ENCODE peak calls at places on chromosome 19, in five cellular contexts. R, E, H, B and C are unnamed samples. For H3K36me3 and H3K4me1, the result is how much of the 10 kb centered on the place peaks cover.

GRCh38 chr19:21751379-21751778 is 16.0 kb downstream of the ZNF100 start:
- DNase-seq in E (no peak), R (no peak), B (no peak), H (peak), C (no peak)

GRCh38 chr19:55456347-55456746 is 5.1 kb downstream of the ISOC2 start:
- DNase-seq in R (no peak), B (no peak), H (no peak), E (no peak), C (no peak)

GRCh38 chr19:4376991-4377781 is 23.2 kb downstream of the SH3GL1 start:
- DNase-seq in E (no peak), R (no peak), H (no peak), B (no peak), C (no peak)

GRCh38 chr19:55690109-55690768 is 15.2 kb downstream of the EPN1 start:
- DNase-seq in B (peak), H (no peak), R (no peak), E (no peak), C (no peak)

GRCh38 chr19:51119089-51119488 is 5.6 kb upstream of the SIGLEC9 start:
- DNase-seq in R (no peak), E (no peak), H (no peak), B (no peak), C (no peak)

GRCh38 chr19:29717051-29717450 is 2.0 kb upstream of the C19orf12 start:
- DNase-seq in H (no peak), E (no peak), B (no peak), R (no peak), C (no peak)

GRCh38 chr19:45677351-45678230 is 9.6 kb downstream of the GIPR start:
- DNase-seq in B (peak), H (peak), R (peak), E (no peak), C (peak)

GRCh38 chr19:49272204-49272603 is 52.8 kb downstream of the SLC6A16 start:
- DNase-seq in H (peak), E (no peak), R (no peak), B (no peak), C (no peak)

GRCh38 chr19:58562126-58563033 is 4.0 kb upstream of the UBE2M start:
- DNase-seq in H (peak), E (no peak), R (no peak), B (peak), C (peak)

GRCh38 chr19:34313188-34313587 is 51.8 kb upstream of the GPI start:
- DNase-seq in H (peak), B (no peak), R (peak), E (no peak), C (no peak)

GRCh38 chr19:8557637-8558238 is 19.5 kb downstream of the MYO1F start:
- DNase-seq in H (no peak), E (no peak), B (peak), R (no peak), C (no peak)

GRCh38 chr19:1417681-1418493 is 10.5 kb downstream of the DAZAP1 start:
- DNase-seq in H (no peak), R (no peak), B (no peak), E (no peak), C (no peak)
- H3K36me3 ChIP-seq in H (under half), R (under half), B (half or more), E (half or more), C (half or more)

DNA sequence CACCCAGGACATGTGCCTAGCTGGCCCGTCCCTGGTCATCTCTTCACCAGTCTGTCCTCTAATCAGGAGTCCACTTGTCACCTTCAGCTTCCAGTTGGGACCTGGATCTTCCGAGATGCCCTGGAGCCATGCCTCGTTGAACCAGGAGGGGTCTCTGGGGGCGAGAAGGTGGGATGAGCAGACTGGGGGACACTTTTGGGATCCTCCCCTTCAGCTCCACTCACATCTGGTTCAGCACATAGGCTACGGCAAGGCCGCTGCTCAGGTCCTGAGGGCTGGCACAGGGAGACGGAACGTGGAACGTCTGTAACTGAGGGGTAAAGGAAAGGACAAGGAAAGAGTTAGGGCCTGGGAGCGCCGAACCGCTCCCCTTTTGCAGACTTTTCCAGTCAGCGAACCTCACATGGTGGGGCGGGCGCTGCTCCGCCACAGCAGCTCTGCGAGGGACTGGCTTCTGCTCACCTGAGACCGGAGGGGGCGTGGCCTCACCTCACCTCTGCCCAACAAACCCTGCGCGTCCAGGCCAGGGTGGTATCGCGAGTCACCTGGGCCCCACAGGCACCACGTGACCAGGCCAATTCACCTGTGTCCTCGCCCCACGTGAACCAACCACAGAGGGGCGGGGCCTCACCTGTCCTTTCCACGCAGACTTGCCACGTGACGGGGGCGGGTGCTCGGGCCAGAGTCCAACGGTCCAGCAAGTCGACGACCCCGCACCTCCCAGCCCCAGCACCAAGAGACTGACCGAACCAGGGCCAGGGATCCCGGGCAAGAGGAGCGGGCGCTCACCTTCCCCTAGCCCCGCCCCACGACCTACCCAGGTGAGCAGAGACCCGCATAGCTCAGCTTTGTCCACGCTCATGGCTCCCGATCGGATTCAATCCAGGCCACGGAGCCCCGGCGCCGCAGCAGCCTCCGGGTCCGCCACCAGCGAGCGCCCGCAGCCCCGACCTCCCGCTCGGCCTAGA is at the start of gene HOOK2:
- DNase-seq in E (no peak), H (no peak), R (peak), B (peak), C (no peak)
- H3K27ac ChIP-seq in E (no peak), H (no peak), R (peak), B (peak), C (peak)

GRCh38 chr19:2041686-2042484 is 9.2 kb downstream of the MKNK2 start:
- DNase-seq in E (no peak), R (peak), H (peak), B (peak), C (peak)
- H3K4me1 ChIP-seq in E (under half), R (under half), H (under half), B (half or more), C (half or more)

DNA sequence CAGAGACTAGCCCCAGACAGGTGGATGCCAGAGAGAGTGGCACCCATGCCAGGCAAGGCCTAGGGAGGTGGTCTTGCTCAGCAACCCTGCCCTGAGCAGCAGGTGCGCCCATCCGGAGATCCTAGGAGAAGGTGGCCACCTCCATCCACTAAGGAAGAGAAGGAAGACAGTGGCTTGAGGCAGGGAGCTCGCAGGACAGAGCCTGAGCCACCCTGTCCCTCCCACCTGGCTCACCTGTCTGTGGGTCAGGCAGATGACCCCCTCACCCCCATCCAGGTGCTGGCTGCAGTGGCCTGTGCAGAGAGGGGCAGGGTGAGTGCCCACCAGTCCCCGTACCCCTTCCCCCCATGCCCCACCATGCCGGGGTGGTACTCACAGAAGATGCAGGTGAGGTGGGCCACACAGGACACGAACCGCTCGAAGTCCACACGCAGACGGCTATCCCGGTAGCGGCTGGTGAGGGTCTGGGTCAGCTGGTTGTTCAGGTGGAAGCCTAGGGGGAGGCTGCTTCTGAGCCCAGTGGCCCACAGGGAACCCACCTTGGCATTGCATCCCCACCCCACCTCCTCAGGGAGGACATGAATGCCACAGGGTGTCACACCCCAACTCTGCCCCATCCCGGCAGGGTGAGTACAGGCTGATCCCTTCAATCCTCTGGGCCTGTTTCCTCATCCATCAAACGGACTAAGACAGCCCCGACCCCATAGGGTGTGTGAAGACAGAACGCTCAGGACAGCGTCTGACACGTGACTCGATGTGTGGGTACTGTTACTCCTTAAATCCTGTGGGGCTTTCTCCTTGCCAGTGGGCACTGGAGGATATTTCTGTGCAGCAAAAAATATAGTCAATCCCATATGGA is 13.3 kb downstream of the CAPN12 start:
- DNase-seq in H (no peak), B (peak), E (no peak), R (no peak), C (no peak)
- H3K36me3 ChIP-seq in H (under half), B (under half), E (half or more), R (under half), C (under half)

DNA sequence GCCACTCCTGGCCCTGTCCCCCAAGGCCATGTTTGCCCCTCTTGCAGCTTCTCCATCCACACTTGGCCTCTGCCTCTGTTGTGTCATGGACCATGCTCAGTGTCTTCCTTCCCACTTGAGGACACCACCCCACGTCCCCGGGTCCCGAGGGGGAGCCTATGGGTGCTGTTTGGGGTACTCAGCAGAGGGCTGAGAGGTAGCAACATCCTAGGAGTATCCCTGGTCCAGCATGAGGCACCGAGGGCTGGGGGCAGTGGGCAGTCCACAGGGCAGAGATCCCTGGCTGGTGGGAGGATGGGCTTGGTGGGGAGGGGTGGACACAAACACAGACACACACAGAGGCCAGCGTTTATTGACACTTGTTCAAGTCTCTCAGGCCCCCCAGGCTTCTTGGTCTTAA is 1.7 kb downstream of the COX7A1 start:
- DNase-seq in R (no peak), B (no peak), E (no peak), H (no peak), C (no peak)
- H3K27ac ChIP-seq in R (peak), B (peak), E (no peak), H (no peak), C (no peak)

DNA sequence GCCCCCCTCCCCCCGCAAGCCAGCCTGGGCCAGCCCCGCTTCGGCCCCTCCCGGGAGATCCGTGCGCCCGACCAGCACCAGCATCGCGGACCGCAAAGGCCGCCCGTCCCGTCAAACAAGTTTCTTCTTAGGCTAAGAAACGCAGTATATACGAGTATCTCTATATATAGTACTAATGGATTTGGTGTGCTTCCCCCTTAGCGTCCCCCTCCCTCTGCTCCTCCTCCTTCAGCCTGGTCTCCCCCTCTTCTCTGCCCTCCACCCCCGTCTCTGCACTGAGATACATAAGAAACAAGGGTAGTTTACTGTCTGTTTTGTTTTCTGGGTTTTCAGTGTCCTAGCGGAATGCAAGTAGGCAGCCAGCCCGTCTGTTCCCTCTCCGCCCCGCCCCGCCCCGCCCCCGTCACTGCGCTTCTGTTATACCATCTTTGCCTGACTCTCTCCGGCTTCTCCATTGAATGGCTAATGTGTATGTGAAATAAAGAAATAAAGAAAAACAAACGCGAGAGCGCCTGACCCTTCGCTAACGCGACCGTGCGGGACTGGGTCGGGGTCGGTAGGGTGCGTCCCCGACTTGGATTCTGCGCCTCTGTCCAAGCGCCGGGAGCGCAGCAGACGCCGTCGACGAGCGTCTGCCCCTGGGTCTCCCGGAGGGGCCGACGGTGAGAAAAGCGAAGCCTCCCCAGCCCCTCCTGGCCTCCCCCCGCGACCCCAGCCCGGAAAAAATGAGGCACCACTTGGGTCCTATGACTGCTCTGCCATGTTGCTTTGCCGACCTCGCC is 4.2 kb downstream of the LYL1 start:
- DNase-seq in R (no peak), B (no peak), H (peak), E (no peak), C (peak)
- H3K4me1 ChIP-seq in R (under half), B (half or more), H (under half), E (under half), C (half or more)